ENCODE peak calls at places on chromosomes 12 and 14, in six cellular contexts. B, H, L, A, F and G are unnamed samples.

GRCh38 chr12:100904270-100904669 is 109.7 kb downstream of the ANO4 start:
- DNase-seq in B (no peak), H (no peak), L (no peak), A (no peak), F (no peak), G (no peak)

GRCh38 chr12:20822415-20822814 is 11.9 kb downstream of the SLCO1B3 start:
- DNase-seq in B (no peak), H (no peak), L (no peak), A (no peak), F (no peak), G (no peak)

GRCh38 chr14:105013150-105013787 is 7.6 kb downstream of the CDCA4 start:
- DNase-seq in B (no peak), H (no peak), L (peak), A (no peak), F (no peak), G (no peak)

GRCh38 chr12:103973909-103974308 is 8.2 kb downstream of the TDG start:
- DNase-seq in B (no peak), H (no peak), L (no peak), A (no peak), F (no peak), G (no peak)

GRCh38 chr14:60222820-60223219 is 26.2 kb upstream of the PPM1A start:
- DNase-seq in B (no peak), H (no peak), L (no peak), A (peak), F (peak), G (peak)

GRCh38 chr12:105420659-105421240 is 90.3 kb downstream of the C12orf75 start:
- DNase-seq in B (peak), H (peak), L (peak), A (peak), F (peak), G (peak)

GRCh38 chr12:106342397-106343212 is 14.9 kb upstream of the POLR3B start:
- DNase-seq in B (peak), H (peak), L (peak), A (peak), F (peak), G (peak)

GRCh38 chr14:61212546-61212945 is 68.6 kb downstream of the TMEM30B start:
- DNase-seq in B (no peak), H (no peak), L (no peak), A (no peak), F (no peak), G (no peak)

GRCh38 chr14:100211893-100212292 is 27.1 kb upstream of the YY1 start:
- DNase-seq in B (no peak), H (no peak), L (no peak), A (no peak), F (no peak), G (no peak)

GRCh38 chr12:52531563-52532300 is 11.5 kb upstream of the KRT5 start:
- DNase-seq in B (no peak), H (peak), L (no peak), A (no peak), F (no peak), G (no peak)

GRCh38 chr12:116638376-116638775 is 79.2 kb downstream of the MAP1LC3B2 start:
- DNase-seq in B (no peak), H (no peak), L (no peak), A (no peak), F (no peak), G (no peak)

GRCh38 chr14:63164108-63164683 is 40.0 kb upstream of the RHOJ start:
- DNase-seq in B (no peak), H (no peak), L (no peak), A (no peak), F (no peak), G (no peak)

GRCh38 chr14:75537071-75537470 is 14.8 kb downstream of the BATF start:
- DNase-seq in B (no peak), H (no peak), L (no peak), A (no peak), F (no peak), G (no peak)

GRCh38 chr14:75539562-75540478 is 17.6 kb downstream of the BATF start:
- DNase-seq in B (no peak), H (no peak), L (no peak), A (no peak), F (no peak), G (no peak)

GRCh38 chr14:75542585-75543091 is 20.4 kb downstream of the BATF start:
- DNase-seq in B (no peak), H (peak), L (peak), A (peak), F (peak), G (peak)

GRCh38 chr14:75540479-75540851 is 18.2 kb downstream of the BATF start:
- DNase-seq in B (no peak), H (no peak), L (no peak), A (no peak), F (no peak), G (no peak)

GRCh38 chr14:75539165-75539561 is 16.9 kb downstream of the BATF start:
- DNase-seq in B (no peak), H (no peak), L (no peak), A (no peak), F (no peak), G (no peak)
- H3K4me3 ChIP-seq in B (no peak), H (no peak), L (no peak), A (no peak), F (no peak), G (no peak)

GRCh38 chr14:95248422-95248821 is 71.3 kb downstream of the CLMN start:
- DNase-seq in B (no peak), H (no peak), L (no peak), A (no peak), F (no peak), G (no peak)
- TF ChIP-seq CTCF in B (no peak), H (no peak), L (no peak), A (no peak), F (no peak), G (no peak)

DNA sequence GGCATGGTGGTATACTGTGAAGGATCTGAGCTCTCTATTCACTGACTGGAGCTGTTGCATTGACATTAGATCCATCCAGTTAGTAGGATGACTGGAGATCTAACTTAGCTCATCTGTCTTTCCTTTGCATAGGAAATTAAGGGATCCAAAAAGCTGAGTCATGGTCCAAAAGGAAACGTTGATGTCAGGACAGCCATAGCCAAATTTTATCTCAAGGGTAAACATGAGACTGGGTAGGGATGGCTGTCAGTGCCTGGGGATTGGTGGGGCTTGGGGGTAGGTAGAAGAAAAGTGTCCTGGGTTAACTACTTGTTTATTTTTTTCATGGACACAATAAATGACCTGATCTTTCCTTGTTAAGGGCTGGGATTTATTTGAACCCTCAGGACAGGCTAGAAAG is 4.6 kb downstream of the FAM177A1 start:
- DNase-seq in B (no peak), H (no peak), L (no peak), A (no peak), F (peak), G (no peak)
- H3K27ac ChIP-seq in B (no peak), H (peak), L (no peak), A (peak), F (peak), G (no peak)

DNA sequence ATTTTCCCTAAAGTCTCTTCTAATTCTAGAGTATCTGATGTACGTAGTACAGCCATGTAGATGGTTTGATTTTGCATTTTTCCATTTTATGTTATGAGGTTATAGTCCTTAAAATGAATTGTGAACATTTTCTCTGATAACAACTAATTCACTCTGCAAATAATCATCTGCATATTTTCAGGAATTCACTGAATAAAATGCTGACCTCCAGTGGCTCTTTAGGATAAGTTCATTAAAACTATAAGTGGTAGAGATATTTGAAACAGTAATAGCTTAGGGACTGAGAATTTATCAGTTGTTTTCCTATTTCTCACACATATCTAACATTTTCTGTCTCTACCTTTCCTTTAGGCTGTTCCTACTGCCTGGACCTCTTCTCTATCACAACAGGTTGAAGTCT is 4.4 kb downstream of the MSRB3 start:
- DNase-seq in B (no peak), H (no peak), L (no peak), A (no peak), F (no peak), G (no peak)
- H3K4me3 ChIP-seq in B (no peak), H (no peak), L (no peak), A (no peak), F (no peak), G (no peak)

GRCh38 chr12:48686037-48686595 is 4.1 kb upstream of the KANSL2 start:
- DNase-seq in B (no peak), H (no peak), L (no peak), A (no peak), F (no peak), G (no peak)
- TF ChIP-seq CTCF in B (no peak), H (no peak), L (no peak), A (no peak), F (no peak), G (no peak)

GRCh38 chr12:56520025-56520810 is 1.4 kb upstream of the RBMS2 start:
- DNase-seq in B (no peak), H (no peak), L (no peak), A (no peak), F (no peak), G (no peak)

GRCh38 chr12:56517854-56518253 is 3.8 kb upstream of the RBMS2 start:
- DNase-seq in B (no peak), H (no peak), L (no peak), A (no peak), F (no peak), G (no peak)

GRCh38 chr12:56521590-56522371 is at the start of gene RBMS2:
- DNase-seq in B (peak), H (peak), L (peak), A (peak), F (peak), G (peak)

GRCh38 chr12:56521209-56521589 is 421 bp upstream of the RBMS2 start:
- DNase-seq in B (peak), H (peak), L (no peak), A (no peak), F (no peak), G (no peak)

GRCh38 chr12:56518570-56518969 is 3.0 kb upstream of the RBMS2 start:
- DNase-seq in B (no peak), H (no peak), L (no peak), A (no peak), F (no peak), G (no peak)
- H3K27ac ChIP-seq in B (no peak), H (no peak), L (no peak), A (no peak), F (no peak), G (no peak)

DNA sequence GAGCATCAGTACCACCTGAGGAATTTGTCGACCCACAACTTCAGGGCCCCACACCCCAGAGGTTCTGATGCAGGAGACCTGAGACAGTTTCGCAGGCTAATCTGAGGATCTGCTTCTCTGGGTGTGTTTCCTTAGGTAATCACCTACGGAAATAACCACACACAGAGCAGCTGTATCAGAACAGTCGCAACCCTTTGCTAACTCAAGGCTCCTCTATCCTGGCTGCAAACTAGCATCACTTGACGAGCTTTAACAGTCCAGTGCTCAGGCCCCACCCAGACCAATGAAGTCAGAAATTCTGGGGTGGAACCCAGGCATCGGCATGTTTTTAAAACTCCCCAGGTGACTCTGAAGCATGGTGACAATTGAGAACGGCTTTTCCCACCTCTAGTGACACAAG is 20.7 kb downstream of the SLC7A7 start:
- DNase-seq in B (no peak), H (peak), L (no peak), A (no peak), F (no peak), G (no peak)
- H3K4me3 ChIP-seq in B (no peak), H (no peak), L (no peak), A (no peak), F (no peak), G (no peak)

GRCh38 chr12:68007023-68007422 is 17.8 kb downstream of the IFNG-AS1 start:
- DNase-seq in B (no peak), H (no peak), L (no peak), A (no peak), F (no peak), G (no peak)

GRCh38 chr12:67999244-67999643 is 10.0 kb downstream of the IFNG-AS1 start:
- DNase-seq in B (no peak), H (no peak), L (no peak), A (no peak), F (no peak), G (no peak)

GRCh38 chr12:67998379-67998778 is 9.1 kb downstream of the IFNG-AS1 start:
- DNase-seq in B (no peak), H (no peak), L (no peak), A (no peak), F (no peak), G (no peak)

GRCh38 chr12:68003777-68004176 is 14.5 kb downstream of the IFNG-AS1 start:
- DNase-seq in B (no peak), H (no peak), L (no peak), A (no peak), F (no peak), G (no peak)

DNA sequence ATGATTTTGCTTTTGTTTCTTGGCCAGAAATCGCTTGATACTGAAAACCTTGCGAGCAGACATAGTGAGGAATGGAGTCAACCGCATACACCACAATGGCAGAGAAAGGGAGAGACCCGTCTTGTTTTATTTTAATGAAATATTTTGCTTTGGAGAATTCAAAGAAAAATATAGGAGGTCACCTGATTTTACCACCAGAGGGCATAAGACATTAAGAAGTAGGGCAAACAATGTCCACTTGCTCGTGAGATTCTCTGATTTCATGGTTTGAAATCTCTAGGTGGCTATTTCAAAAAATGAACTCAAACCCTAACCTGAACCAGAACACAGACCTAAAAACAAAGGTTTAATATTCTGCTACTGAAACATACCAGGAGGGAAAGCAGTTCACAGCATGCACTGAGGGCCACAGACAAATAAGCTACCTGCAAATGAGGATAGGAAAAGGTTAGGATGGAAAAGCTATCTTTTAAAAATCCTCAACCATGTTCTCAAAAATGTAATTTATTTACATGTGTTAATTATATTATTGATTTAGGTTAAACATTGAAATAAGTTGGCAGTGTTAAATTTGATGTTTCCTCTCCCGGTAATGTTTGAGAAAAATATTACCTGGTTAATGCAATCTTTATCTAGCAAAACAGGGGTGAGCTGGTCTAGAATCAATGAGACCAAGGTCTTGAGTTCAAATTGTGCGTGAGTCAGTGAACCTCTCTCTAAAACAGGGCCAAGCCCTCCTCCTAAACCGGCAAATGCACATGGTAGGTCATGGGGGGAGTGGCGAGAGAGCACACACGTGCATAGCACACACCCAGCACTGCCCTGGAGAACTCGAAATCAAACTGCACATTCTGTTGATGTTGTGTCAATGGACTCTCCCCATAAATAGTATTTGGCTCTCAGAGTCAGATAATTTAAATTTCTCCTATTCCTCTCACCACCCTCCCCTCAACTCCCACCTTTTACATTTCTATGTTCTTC is 12.5 kb downstream of the IFNG-AS1 start:
- DNase-seq in B (no peak), H (no peak), L (peak), A (no peak), F (no peak), G (no peak)
- TF ChIP-seq CTCF in B (no peak), H (no peak), L (peak), A (no peak), F (peak), G (no peak)

GRCh38 chr14:91997492-91997891 is 42.4 kb downstream of the TRIP11 start:
- DNase-seq in B (no peak), H (no peak), L (no peak), A (no peak), F (no peak), G (no peak)
- H3K27ac ChIP-seq in B (no peak), H (no peak), L (no peak), A (no peak), F (no peak), G (no peak)

GRCh38 chr14:49896956-49897355 is 4.1 kb downstream of the ARF6 start:
- DNase-seq in B (no peak), H (no peak), L (no peak), A (no peak), F (no peak), G (no peak)

GRCh38 chr14:49897414-49897813 is 4.5 kb downstream of the ARF6 start:
- DNase-seq in B (no peak), H (no peak), L (no peak), A (no peak), F (no peak), G (no peak)

GRCh38 chr14:49897965-49898364 is 5.1 kb downstream of the ARF6 start:
- DNase-seq in B (no peak), H (no peak), L (no peak), A (no peak), F (no peak), G (no peak)

GRCh38 chr14:49900973-49901372 is 8.1 kb downstream of the ARF6 start:
- DNase-seq in B (no peak), H (no peak), L (no peak), A (no peak), F (no peak), G (no peak)

DNA sequence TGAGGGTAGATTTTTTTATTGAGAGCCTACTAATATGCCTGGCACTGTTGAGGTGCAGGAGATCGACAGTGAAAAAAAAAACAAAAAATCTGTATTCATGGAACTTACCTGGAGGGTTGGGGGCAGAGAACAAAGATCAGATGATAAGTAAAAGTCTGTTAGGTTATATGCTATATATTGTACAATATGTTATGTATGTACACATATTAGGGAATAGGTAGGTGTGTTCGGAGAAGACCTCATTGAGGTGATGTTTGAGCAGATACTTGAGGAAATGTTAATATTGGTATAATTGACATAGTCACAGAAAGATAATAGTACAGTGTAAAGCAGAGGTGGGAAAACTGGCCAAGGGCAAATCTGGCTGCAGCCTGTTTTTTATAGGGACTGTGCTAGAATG is 5.6 kb downstream of the ARF6 start:
- DNase-seq in B (no peak), H (no peak), L (no peak), A (no peak), F (no peak), G (no peak)
- H3K4me3 ChIP-seq in B (no peak), H (no peak), L (no peak), A (peak), F (no peak), G (peak)